ENCODE peak calls at places on chromosomes 13 and 19, in eight cellular contexts. W is GDM1; D is activated CD4-positive, alpha-beta T cell treated with anti-CD3 and anti-CD28 coated beads, Interleukin-2, amount 50 U/mL, for 4 hours; J is endothelial cell; E is NAMALWA; C is aorta; M is naive B cell; X is H7. T is an unnamed sample.

GRCh38 chr13:47288546-47288945 is 391.7 kb upstream of the HTR2A start:
- DNase-seq in W (no peak), D (no peak), J (no peak), E (no peak), C (no peak), M (no peak), X (no peak), T (no peak)

GRCh38 chr13:49669735-49670309 is 21.5 kb downstream of the EBPL start:
- DNase-seq in W (peak), D (peak), J (peak), E (peak), C (no peak), M (peak), X (peak), T (no peak)

GRCh38 chr13:110023729-110024645 is 237.6 kb upstream of the IRS2 start:
- DNase-seq in W (no peak), D (no peak), J (peak), E (no peak), C (peak), M (no peak), X (peak), T (no peak)

GRCh38 chr19:1183543-1184172 is 9.6 kb upstream of the SBNO2 start:
- DNase-seq in W (no peak), D (no peak), J (no peak), E (no peak), C (no peak), M (no peak), X (peak), T (no peak)

GRCh38 chr19:55546822-55547614 is 1.7 kb upstream of the SBK3 start:
- DNase-seq in W (peak), D (no peak), J (no peak), E (no peak), C (peak), M (no peak), X (peak), T (no peak)

GRCh38 chr13:43676320-43676719 is 110.5 kb downstream of the ENOX1 start:
- DNase-seq in W (no peak), D (no peak), J (no peak), E (no peak), C (no peak), M (no peak), X (no peak), T (no peak)

GRCh38 chr13:65679240-65679639 is 1550.9 kb downstream of the PCDH9 start:
- DNase-seq in W (no peak), D (no peak), J (no peak), E (no peak), C (no peak), M (no peak), X (no peak), T (no peak)

GRCh38 chr13:26923824-26924605 is 163.4 kb upstream of the GPR12 start:
- DNase-seq in W (no peak), D (no peak), J (no peak), E (no peak), C (no peak), M (no peak), X (no peak), T (no peak)

GRCh38 chr13:109204252-109204651 is 574.8 kb downstream of the MYO16 start:
- DNase-seq in W (no peak), D (no peak), J (no peak), E (no peak), C (no peak), M (no peak), X (no peak), T (no peak)

GRCh38 chr13:69903081-69903480 is 204.5 kb upstream of the ATXN8OS start:
- DNase-seq in W (no peak), D (no peak), J (no peak), E (no peak), C (no peak), M (no peak), X (no peak), T (no peak)

GRCh38 chr13:97018029-97018819 is 23.9 kb upstream of the OXGR1 start:
- DNase-seq in W (peak), D (peak), J (peak), E (peak), C (no peak), M (peak), X (peak), T (no peak)

GRCh38 chr13:79937311-79938243 is 403.3 kb downstream of the SPRY2 start:
- DNase-seq in W (no peak), D (no peak), J (no peak), E (no peak), C (no peak), M (no peak), X (no peak), T (no peak)

GRCh38 chr19:33580645-33581037 is 41.1 kb upstream of the CHST8 start:
- DNase-seq in W (no peak), D (no peak), J (no peak), E (no peak), C (no peak), M (no peak), X (no peak), T (no peak)

GRCh38 chr19:12314553-12314952 is 18.9 kb downstream of the ZNF563 start:
- DNase-seq in W (no peak), D (no peak), J (no peak), E (no peak), C (no peak), M (no peak), X (no peak), T (no peak)

GRCh38 chr13:73090116-73090811 is 31.5 kb downstream of the KLF5 start:
- DNase-seq in W (no peak), D (no peak), J (no peak), E (no peak), C (no peak), M (no peak), X (peak), T (no peak)

GRCh38 chr19:3852614-3853254 is 16.1 kb downstream of the ZFR2 start:
- DNase-seq in W (peak), D (peak), J (no peak), E (peak), C (no peak), M (no peak), X (peak), T (peak)

GRCh38 chr13:79831556-79831955 is 350.6 kb downstream of the NDFIP2 start:
- DNase-seq in W (no peak), D (no peak), J (no peak), E (no peak), C (no peak), M (no peak), X (no peak), T (no peak)

GRCh38 chr13:75689686-75690085 is 53.6 kb downstream of the LMO7 start:
- DNase-seq in W (no peak), D (no peak), J (no peak), E (no peak), C (no peak), M (no peak), X (no peak), T (no peak)

GRCh38 chr19:7779631-7780486 is 16.8 kb downstream of the CLEC4M start:
- DNase-seq in W (no peak), D (no peak), J (no peak), E (no peak), C (no peak), M (no peak), X (no peak), T (no peak)

GRCh38 chr19:16942583-16942982 is 53.8 kb downstream of the F2RL3 start:
- DNase-seq in W (no peak), D (no peak), J (no peak), E (no peak), C (no peak), M (no peak), X (no peak), T (no peak)

GRCh38 chr19:50205681-50206138 is 2.3 kb downstream of the MYH14 start:
- DNase-seq in W (no peak), D (no peak), J (no peak), E (no peak), C (no peak), M (no peak), X (peak), T (no peak)

GRCh38 chr19:8662263-8662662 is 31.8 kb downstream of the NFILZ start:
- DNase-seq in W (no peak), D (no peak), J (no peak), E (no peak), C (no peak), M (no peak), X (no peak), T (no peak)

GRCh38 chr19:47157455-47158321 is 27.1 kb downstream of the SAE1 start:
- DNase-seq in W (peak), D (peak), J (peak), E (peak), C (no peak), M (no peak), X (peak), T (no peak)

GRCh38 chr13:41026806-41027205 is 7.7 kb upstream of the ELF1 start:
- DNase-seq in W (no peak), D (no peak), J (no peak), E (no peak), C (no peak), M (no peak), X (no peak), T (no peak)

GRCh38 chr13:84706004-84706710 is 823.9 kb upstream of the SLITRK1 start:
- DNase-seq in W (no peak), D (no peak), J (no peak), E (peak), C (no peak), M (no peak), X (no peak), T (no peak)

GRCh38 chr19:48110350-48110966 is at the start of gene PLA2G4C:
- DNase-seq in W (peak), D (peak), J (peak), E (peak), C (peak), M (peak), X (peak), T (peak)

GRCh38 chr19:35038623-35039512 is 2.7 kb upstream of the HPN start:
- DNase-seq in W (peak), D (no peak), J (no peak), E (no peak), C (no peak), M (no peak), X (no peak), T (no peak)

GRCh38 chr19:10525636-10526035 is 8.4 kb upstream of the S1PR5 start:
- DNase-seq in W (no peak), D (no peak), J (no peak), E (no peak), C (no peak), M (no peak), X (no peak), T (no peak)

GRCh38 chr13:29937836-29938235 is 87.4 kb upstream of the UBL3 start:
- DNase-seq in W (no peak), D (peak), J (no peak), E (peak), C (no peak), M (no peak), X (peak), T (no peak)

GRCh38 chr13:28820099-28821051 is at the start of gene MTUS2:
- DNase-seq in W (no peak), D (peak), J (peak), E (no peak), C (peak), M (peak), X (peak), T (peak)

GRCh38 chr13:44068169-44068568 is 188.5 kb downstream of the LACC1 start:
- DNase-seq in W (no peak), D (no peak), J (no peak), E (no peak), C (no peak), M (no peak), X (no peak), T (no peak)

GRCh38 chr19:39413269-39413902 is 917 bp downstream of the PLEKHG2 start:
- DNase-seq in W (peak), D (no peak), J (peak), E (peak), C (peak), M (no peak), X (peak), T (no peak)

GRCh38 chr19:13159713-13160112 is 9.5 kb downstream of the IER2 start:
- DNase-seq in W (no peak), D (no peak), J (no peak), E (no peak), C (no peak), M (no peak), X (no peak), T (no peak)

GRCh38 chr19:956747-957451 is 27.2 kb upstream of the WDR18 start:
- DNase-seq in W (no peak), D (no peak), J (no peak), E (no peak), C (no peak), M (no peak), X (peak), T (no peak)

GRCh38 chr13:94416454-94417080 is 62.9 kb downstream of the DCT start:
- DNase-seq in W (no peak), D (no peak), J (peak), E (peak), C (no peak), M (no peak), X (peak), T (no peak)

T was measured in stimulated activated CD4-positive, alpha-beta T cell treated with anti-CD3 and anti-CD28 coated beads, TNF-alpha, amount 100 ng/mL, for 4 hours.